ENCODE peak calls at places on chromosome 19, in eight cellular contexts. D is MV-4-11; O is neural crest cell; Z is activated CD4-positive, alpha-beta T cell treated with anti-CD3 and anti-CD28 coated beads for 48 hours; G is stimulated activated CD4-positive, alpha-beta T cell treated with anti-CD3 and anti-CD28 coated beads, Interleukin-4, amount 100 ng/mL, for 48 hours; X is transverse colon; A is nucleus accumbens; W is IMR-90. Q is an unnamed sample.

GRCh38 chr19:6383188-6383587 is 7.5 kb upstream of the PSPN start:
- DNase-seq in X (no peak), D (no peak), Z (no peak), A (no peak), O (no peak), W (no peak), G (no peak), Q (no peak)

GRCh38 chr19:7632340-7633203 is 947 bp downstream of the PCP2 start:
- DNase-seq in D (no peak), G (no peak), A (no peak), X (no peak), O (no peak), Z (no peak), W (no peak), Q (no peak)

GRCh38 chr19:1481893-1482360 is 2.9 kb upstream of the C19orf25 start:
- DNase-seq in O (no peak), Z (no peak), A (no peak), X (no peak), W (no peak), D (no peak), G (no peak), Q (no peak)

GRCh38 chr19:16124953-16125352 is 13.3 kb downstream of the RAB8A start:
- DNase-seq in A (no peak), O (no peak), Z (no peak), D (no peak), W (no peak), X (no peak), G (no peak), Q (no peak)

GRCh38 chr19:6216236-6216995 is 63.4 kb downstream of the MLLT1 start:
- DNase-seq in A (no peak), W (no peak), G (no peak), D (no peak), O (no peak), Z (no peak), X (no peak), Q (no peak)

GRCh38 chr19:46727757-46728156 is 10.8 kb upstream of the PRKD2 start:
- DNase-seq in X (no peak), O (no peak), D (no peak), Z (no peak), W (no peak), G (no peak), A (no peak), Q (no peak)

GRCh38 chr19:34475026-34475974 is 6.3 kb upstream of the WTIP start:
- DNase-seq in A (no peak), Z (peak), G (no peak), O (no peak), X (no peak), D (peak), W (peak), Q (no peak)

GRCh38 chr19:29479941-29480340 is 45.9 kb upstream of the VSTM2B start:
- DNase-seq in G (no peak), D (no peak), X (no peak), A (no peak), W (no peak), Z (no peak), O (no peak), Q (no peak)

GRCh38 chr19:6576869-6577281 is 14.1 kb downstream of the CD70 start:
- DNase-seq in Z (no peak), A (no peak), D (peak), G (no peak), O (no peak), W (no peak), X (peak), Q (no peak)

GRCh38 chr19:45881909-45882528 is 3.9 kb downstream of the IRF2BP1 start:
- DNase-seq in D (no peak), X (peak), O (no peak), G (no peak), W (no peak), A (no peak), Z (no peak), Q (no peak)

GRCh38 chr19:4390017-4390861 is 10.1 kb downstream of the SH3GL1 start:
- DNase-seq in Z (no peak), D (no peak), O (no peak), X (peak), W (peak), G (no peak), A (no peak), Q (no peak)

GRCh38 chr19:46609511-46610412 is 8.6 kb downstream of the CALM3 start:
- DNase-seq in W (no peak), X (peak), G (no peak), A (no peak), Z (no peak), O (no peak), D (no peak), Q (no peak)

GRCh38 chr19:1401138-1401888 is at the start of gene GAMT:
- DNase-seq in A (peak), G (peak), D (peak), W (no peak), Z (peak), O (peak), X (peak), Q (no peak)

GRCh38 chr19:49808762-49809154 is 4.3 kb downstream of the FUZ start:
- DNase-seq in G (peak), Z (peak), D (peak), X (peak), A (peak), O (peak), W (peak), Q (peak)

GRCh38 chr19:17329768-17330545 is 4.7 kb downstream of the ANO8 start:
- DNase-seq in X (no peak), W (no peak), Z (no peak), O (no peak), D (no peak), G (no peak), A (no peak), Q (no peak)

GRCh38 chr19:46698395-46699321 is 18.3 kb downstream of the PRKD2 start:
- DNase-seq in A (no peak), D (no peak), G (no peak), O (no peak), Z (no peak), X (no peak), W (no peak), Q (no peak)

GRCh38 chr19:7618771-7619510 is 10.4 kb downstream of the XAB2 start:
- DNase-seq in G (no peak), A (no peak), O (no peak), X (peak), W (no peak), Z (no peak), D (no peak), Q (peak)

GRCh38 chr19:3618144-3618810 is 8.3 kb downstream of the CACTIN start:
- DNase-seq in X (peak), D (no peak), G (peak), A (peak), Z (peak), W (peak), O (peak), Q (peak)

GRCh38 chr19:10817291-10818038 is 18.5 kb downstream of the TMED1 start:
- DNase-seq in O (no peak), A (no peak), G (no peak), D (no peak), X (peak), W (peak), Z (no peak), Q (peak)

GRCh38 chr19:57269515-57270250 is 10.6 kb upstream of the ZNF460 start:
- DNase-seq in O (no peak), D (no peak), Z (no peak), G (no peak), W (peak), X (no peak), A (no peak), Q (no peak)

GRCh38 chr19:7442423-7442822 is 46.4 kb downstream of the PEX11G start:
- DNase-seq in O (no peak), X (no peak), W (no peak), G (no peak), A (no peak), Z (no peak), D (no peak), Q (no peak)

GRCh38 chr19:31141301-31141700 is 207.9 kb downstream of the TSHZ3 start:
- DNase-seq in D (no peak), A (no peak), G (no peak), O (no peak), Z (no peak), W (no peak), X (no peak), Q (no peak)

GRCh38 chr19:10005632-10006334 is 4.5 kb downstream of the COL5A3 start:
- DNase-seq in D (no peak), A (no peak), G (no peak), O (no peak), W (no peak), Z (no peak), X (no peak), Q (no peak)

GRCh38 chr19:29851769-29852521 is 40.2 kb downstream of the CCNE1 start:
- DNase-seq in X (no peak), Z (peak), W (no peak), D (no peak), G (no peak), O (no peak), A (no peak), Q (no peak)

GRCh38 chr19:10699650-10700335 is 1.4 kb upstream of the QTRT1 start:
- DNase-seq in A (no peak), Z (peak), O (peak), X (peak), D (peak), W (peak), G (peak), Q (peak)

GRCh38 chr19:5001547-5002131 is 32.7 kb downstream of the KDM4B start:
- DNase-seq in D (peak), O (peak), G (peak), Z (peak), X (no peak), A (no peak), W (peak), Q (no peak)

GRCh38 chr19:47210689-47211316 is 20.2 kb downstream of the BBC3 start:
- DNase-seq in O (peak), X (peak), Z (peak), W (peak), G (peak), A (peak), D (peak), Q (peak)

GRCh38 chr19:33432408-33433170 is 59.1 kb downstream of the CEBPG start:
- DNase-seq in Z (no peak), G (no peak), X (no peak), A (no peak), D (no peak), O (no peak), W (no peak), Q (no peak)

GRCh38 chr19:38265213-38265861 is 964 bp downstream of the SPINT2 start:
- DNase-seq in O (no peak), Z (no peak), W (no peak), A (no peak), G (no peak), X (peak), D (peak), Q (no peak)

GRCh38 chr19:19610376-19611240 is 7.9 kb downstream of the PBX4 start:
- DNase-seq in O (no peak), Z (no peak), W (peak), A (no peak), G (no peak), X (no peak), D (no peak), Q (no peak)